ENCODE peak calls at places on chromosomes 4 and X, in four cellular contexts. One of them, this sample, is unnamed.

GRCh38 chr4:86497131-86497530 is 97.0 kb upstream of the PTPN13 start:
- DNase-seq in KBM-7: no peak
- DNase-seq in hepatic stellate cell: no peak
- DNase-seq in amygdala: no peak
- DNase-seq in this sample: no peak

GRCh38 chr4:107645604-107646003 is 74.4 kb downstream of the PAPSS1 start:
- DNase-seq in amygdala: no peak
- DNase-seq in KBM-7: no peak
- DNase-seq in hepatic stellate cell: no peak
- DNase-seq in this sample: no peak

GRCh38 chr4:156512622-156513021 is 459.0 kb downstream of the PDGFC start:
- DNase-seq in hepatic stellate cell: no peak
- DNase-seq in amygdala: no peak
- DNase-seq in KBM-7: no peak
- DNase-seq in this sample: no peak

GRCh38 chr4:74117024-74117534 is 18.1 kb upstream of the CXCL2 start:
- DNase-seq in amygdala: peak
- DNase-seq in hepatic stellate cell: peak
- DNase-seq in KBM-7: no peak
- DNase-seq in this sample: no peak

GRCh38 chr4:76160355-76160754 is 12.2 kb upstream of the NUP54 start:
- DNase-seq in amygdala: no peak
- DNase-seq in hepatic stellate cell: no peak
- DNase-seq in KBM-7: peak
- DNase-seq in this sample: no peak

GRCh38 chrX:71128166-71128833 is 9.9 kb downstream of the MED12 start:
- DNase-seq in hepatic stellate cell: no peak
- DNase-seq in KBM-7: no peak
- DNase-seq in amygdala: no peak
- DNase-seq in this sample: no peak

GRCh38 chrX:154490021-154490413 is 412 bp downstream of the SLC10A3 start:
- DNase-seq in amygdala: no peak
- DNase-seq in KBM-7: peak
- DNase-seq in hepatic stellate cell: peak
- DNase-seq in this sample: no peak

GRCh38 chr4:3409571-3410091 is 32.1 kb upstream of the HGFAC start:
- DNase-seq in hepatic stellate cell: no peak
- DNase-seq in KBM-7: no peak
- DNase-seq in amygdala: no peak
- DNase-seq in this sample: no peak

GRCh38 chrX:15500497-15500966 is at the start of gene BMX:
- DNase-seq in hepatic stellate cell: no peak
- DNase-seq in KBM-7: peak
- DNase-seq in amygdala: no peak
- DNase-seq in this sample: no peak

GRCh38 chr4:98546910-98547544 is 111.4 kb downstream of the TSPAN5 start:
- DNase-seq in KBM-7: no peak
- DNase-seq in hepatic stellate cell: peak
- DNase-seq in amygdala: peak
- DNase-seq in this sample: no peak

GRCh38 chr4:112813790-112814189 is 176.8 kb downstream of the LARP7 start:
- DNase-seq in hepatic stellate cell: peak
- DNase-seq in KBM-7: no peak
- DNase-seq in amygdala: no peak
- DNase-seq in this sample: no peak

GRCh38 chr4:40299704-40300336 is 35.3 kb upstream of the CHRNA9 start:
- DNase-seq in KBM-7: no peak
- DNase-seq in hepatic stellate cell: no peak
- DNase-seq in amygdala: no peak
- DNase-seq in this sample: no peak

GRCh38 chr4:24930136-24930535 is 17.3 kb upstream of the CCDC149 start:
- DNase-seq in amygdala: no peak
- DNase-seq in hepatic stellate cell: no peak
- DNase-seq in KBM-7: no peak
- DNase-seq in this sample: no peak

GRCh38 chr4:90715242-90715641 is 588.0 kb downstream of the CCSER1 start:
- DNase-seq in hepatic stellate cell: no peak
- DNase-seq in KBM-7: no peak
- DNase-seq in amygdala: no peak
- DNase-seq in this sample: no peak

GRCh38 chr4:76074468-76074867 is at the start of gene ART3:
- DNase-seq in KBM-7: no peak
- DNase-seq in hepatic stellate cell: no peak
- DNase-seq in amygdala: peak
- DNase-seq in this sample: no peak